ENCODE peak calls at places on chromosomes 1 and 21, in ten cellular contexts. K is esophagus muscularis mucosa, L is suprapubic skin, P is transverse colon, R is upper lobe of left lung, S is HepG2, Z is sigmoid colon, B is SK-N-SH, N is GM12878, M is K562. J is an unnamed sample.

GRCh38 chr1:77039739-77040138 is 172.5 kb downstream of the ST6GALNAC5 start:
- DNase-seq in N (no peak), S (no peak), M (no peak), L (no peak), K (no peak), R (no peak), Z (peak), B (no peak), P (no peak), J (no peak)

GRCh38 chr1:234823191-234824176 is 213.5 kb upstream of the IRF2BP2 start:
- DNase-seq in K (no peak), N (no peak), B (no peak), P (peak), S (no peak), L (no peak), M (no peak), R (no peak), Z (no peak), J (no peak)

GRCh38 chr1:99326215-99326949 is 62.1 kb downstream of the PLPPR4 start:
- DNase-seq in Z (no peak), N (no peak), L (no peak), M (peak), R (no peak), B (no peak), P (no peak), K (no peak), S (peak), J (no peak)

GRCh38 chr1:1778827-1779675 is 781 bp upstream of the NADK start:
- DNase-seq in Z (peak), N (peak), L (peak), K (no peak), R (peak), M (peak), S (peak), B (no peak), P (peak), J (peak)

GRCh38 chr1:10867138-10867721 is 70.8 kb upstream of the CASZ1 start:
- DNase-seq in R (peak), P (peak), Z (peak), N (no peak), K (no peak), B (peak), L (no peak), S (no peak), M (peak), J (peak)

GRCh38 chr1:78122389-78122788 is 76.6 kb downstream of the GIPC2 start:
- DNase-seq in S (no peak), L (no peak), M (no peak), Z (no peak), P (no peak), B (no peak), R (no peak), N (no peak), K (no peak), J (no peak)

GRCh38 chr1:22142315-22143064 is 407 bp downstream of the WNT4 start:
- DNase-seq in L (no peak), B (peak), K (no peak), M (peak), S (no peak), P (peak), N (no peak), R (peak), Z (no peak), J (peak)

GRCh38 chr1:204836856-204837255 is 33.8 kb upstream of the NFASC start:
- DNase-seq in M (no peak), R (no peak), K (no peak), P (no peak), Z (no peak), B (no peak), L (no peak), N (no peak), S (no peak), J (no peak)

GRCh38 chr1:211812584-211812983 is 18.0 kb downstream of the LPGAT1 start:
- DNase-seq in S (no peak), P (no peak), B (no peak), R (no peak), M (no peak), Z (no peak), L (no peak), N (no peak), K (no peak), J (no peak)

GRCh38 chr1:84489766-84490165 is 10.7 kb downstream of the RPF1 start:
- DNase-seq in M (no peak), S (no peak), N (no peak), B (no peak), R (no peak), P (no peak), K (no peak), Z (no peak), L (no peak), J (no peak)

GRCh38 chr1:205458777-205459566 is 3.1 kb upstream of the BLACAT1 start:
- DNase-seq in Z (no peak), B (no peak), K (no peak), P (no peak), S (peak), R (no peak), N (no peak), L (no peak), M (peak), J (no peak)

GRCh38 chr1:53959664-53960250 is 13.6 kb downstream of the LRRC42 start:
- DNase-seq in L (no peak), K (no peak), P (no peak), N (no peak), B (peak), M (peak), Z (no peak), S (peak), R (no peak), J (no peak)

GRCh38 chr1:200877839-200878551 is 5.2 kb downstream of the GPR25 start:
- DNase-seq in N (peak), S (no peak), M (no peak), R (no peak), K (peak), B (no peak), P (no peak), L (no peak), Z (peak), J (no peak)

GRCh38 chr1:87685366-87686136 is 356.9 kb downstream of the LMO4 start:
- DNase-seq in N (no peak), L (no peak), R (no peak), B (no peak), S (no peak), Z (no peak), P (no peak), M (no peak), K (no peak), J (no peak)

GRCh38 chr21:46092811-46093667 is 4.9 kb upstream of the COL6A2 start:
- DNase-seq in P (no peak), B (no peak), M (peak), S (no peak), N (no peak), K (peak), R (peak), L (peak), Z (peak), J (peak)

GRCh38 chr1:11845641-11846335 is 1.8 kb downstream of the NPPA start:
- DNase-seq in N (no peak), Z (no peak), S (peak), R (no peak), P (no peak), B (peak), M (peak), L (no peak), K (no peak), J (no peak)

GRCh38 chr1:64229307-64229706 is 25.9 kb downstream of the UBE2U start:
- DNase-seq in K (no peak), Z (no peak), S (no peak), P (no peak), R (no peak), M (no peak), N (no peak), B (no peak), L (no peak), J (no peak)

GRCh38 chr21:41914965-41915364 is 35.8 kb upstream of the PRDM15 start:
- DNase-seq in K (no peak), R (no peak), B (no peak), M (no peak), P (no peak), L (no peak), N (no peak), S (no peak), Z (no peak), J (no peak)

GRCh38 chr21:41914358-41914757 is 35.2 kb upstream of the PRDM15 start:
- DNase-seq in K (no peak), Z (no peak), N (no peak), P (no peak), B (no peak), R (peak), L (peak), S (no peak), M (no peak), J (no peak)

GRCh38 chr21:41917531-41917930 is 36.3 kb downstream of the C2CD2 start:
- DNase-seq in N (no peak), K (no peak), Z (peak), S (no peak), B (no peak), R (no peak), M (no peak), P (no peak), L (peak), J (no peak)

GRCh38 chr21:41918561-41919358 is 35.1 kb downstream of the C2CD2 start:
- DNase-seq in L (peak), P (no peak), B (no peak), M (no peak), R (no peak), K (no peak), N (no peak), S (no peak), Z (peak), J (no peak)

GRCh38 chr21:41916888-41917433 is 36.9 kb downstream of the C2CD2 start:
- DNase-seq in R (no peak), N (no peak), Z (peak), L (peak), B (no peak), K (no peak), P (no peak), M (no peak), S (no peak), J (no peak)
- TF ChIP-seq POLR2AphosphoS5 in R (no peak), N (no peak), Z (no peak), L (no peak), B (no peak), K (no peak), P (no peak), M (no peak), S (no peak), J (no peak)

GRCh38 chr1:3661631-3662030 is 9.3 kb downstream of the TP73 start:
- DNase-seq in P (no peak), L (no peak), B (no peak), Z (no peak), R (no peak), N (no peak), S (no peak), M (no peak), K (no peak), J (no peak)
- TF ChIP-seq EP300 in P (no peak), L (no peak), B (no peak), Z (no peak), R (no peak), N (no peak), S (no peak), M (no peak), K (no peak), J (no peak)

DNA sequence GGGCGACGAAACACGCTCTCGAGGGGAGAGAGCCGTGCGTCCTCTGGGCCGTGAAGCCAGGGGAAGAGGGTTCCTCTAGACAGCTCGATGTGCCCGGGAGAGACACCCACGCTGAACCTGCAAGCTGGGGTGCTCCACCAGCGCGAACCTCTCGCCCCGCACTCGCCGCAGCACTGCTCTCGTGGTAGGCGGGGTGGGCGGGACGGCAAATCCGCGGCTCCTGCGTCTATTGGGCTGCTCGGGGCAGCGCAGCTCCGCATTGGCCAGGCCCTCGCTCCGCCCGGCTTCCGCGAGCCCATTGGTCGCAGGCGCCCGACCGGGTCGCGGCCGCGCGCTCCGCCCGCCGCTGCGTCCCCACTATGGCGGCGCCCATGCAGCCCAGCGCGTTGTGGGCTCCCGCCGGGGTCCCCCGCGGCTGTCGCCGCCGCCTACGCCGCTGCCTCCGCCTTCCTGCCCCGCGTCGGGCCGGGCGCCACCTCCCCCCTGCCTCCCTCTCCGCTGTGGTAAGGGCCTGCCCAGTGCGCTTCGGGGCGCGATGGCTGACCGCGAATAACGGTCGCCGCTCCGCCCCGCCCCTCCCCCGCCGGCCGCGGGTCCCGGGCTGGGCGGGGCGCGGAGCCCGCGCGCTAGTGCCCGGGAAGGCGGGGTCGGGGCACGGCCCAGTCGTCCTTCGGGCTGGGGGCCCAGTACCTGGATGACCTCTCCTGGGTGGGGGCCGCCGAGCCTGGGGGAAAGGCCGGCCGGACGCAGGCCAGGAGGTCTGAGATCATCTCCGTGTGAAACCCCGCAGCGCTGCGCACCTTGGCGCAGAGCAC is at the start of gene ST3GAL3:
- DNase-seq in M (peak), Z (peak), S (peak), R (peak), L (peak), K (peak), N (peak), B (peak), P (peak), J (peak)
- TF ChIP-seq POLR2AphosphoS5 in M (peak), Z (peak), S (peak), R (peak), L (no peak), K (peak), N (peak), B (peak), P (peak), J (peak)

DNA sequence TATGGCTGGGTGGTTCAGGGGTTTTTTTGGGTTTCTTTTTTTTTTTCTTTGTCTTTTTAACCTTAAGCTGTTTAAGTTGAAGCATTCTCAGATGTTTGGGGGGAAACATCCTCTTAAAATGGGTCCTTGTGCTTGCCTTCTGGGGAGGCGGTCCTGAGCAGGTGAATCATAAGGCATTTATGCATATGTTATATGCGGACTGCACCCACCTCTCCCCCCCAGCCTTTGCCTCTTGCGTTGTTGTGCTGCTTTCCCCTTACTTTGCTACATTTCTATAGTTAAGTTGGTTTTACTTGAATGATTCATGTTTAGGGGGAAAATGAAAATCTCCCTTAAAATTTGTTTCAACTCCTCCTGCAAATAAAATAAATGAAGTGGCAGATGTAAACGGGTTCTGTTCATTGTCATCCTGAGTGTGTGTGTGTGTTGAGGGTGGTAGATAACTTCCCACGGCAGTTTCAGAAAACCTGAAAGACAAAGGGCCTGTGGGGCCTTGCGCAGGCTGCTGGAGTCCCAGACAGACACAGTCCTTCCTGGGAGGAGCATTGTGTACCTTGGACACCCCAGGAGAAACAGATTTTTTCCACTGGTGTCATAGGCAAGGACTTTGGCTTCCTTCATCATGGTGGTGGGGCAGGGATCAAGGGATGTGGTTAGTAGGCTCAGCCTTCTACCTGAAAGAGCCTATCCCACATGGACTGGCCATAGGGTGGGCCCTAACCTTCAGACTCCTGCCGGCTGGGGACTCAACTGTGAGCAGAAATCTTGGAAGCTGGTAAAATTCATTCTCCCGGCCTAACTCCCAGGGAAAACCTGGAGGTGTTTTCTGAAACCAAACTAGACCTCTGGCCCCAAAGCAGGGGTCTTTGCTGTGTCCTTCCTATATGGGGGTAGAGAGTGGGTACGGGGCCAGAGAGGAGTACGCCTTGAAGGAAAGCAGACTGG is 926 bp upstream of the SH3D21 start:
- DNase-seq in N (no peak), Z (peak), B (no peak), K (no peak), S (peak), M (no peak), L (peak), R (no peak), P (peak), J (no peak)
- TF ChIP-seq EP300 in N (no peak), Z (no peak), B (no peak), K (no peak), S (no peak), M (no peak), L (no peak), R (no peak), P (no peak), J (no peak)

GRCh38 chr1:27885620-27886352 is 13.4 kb downstream of the THEMIS2 start:
- DNase-seq in Z (peak), P (no peak), R (no peak), S (no peak), N (no peak), B (no peak), M (no peak), L (no peak), K (no peak), J (no peak)
- TF ChIP-seq POLR2AphosphoS5 in Z (peak), P (no peak), R (peak), S (no peak), N (no peak), B (no peak), M (no peak), L (no peak), K (no peak), J (peak)

GRCh38 chr1:107531065-107531908 is 390.4 kb downstream of the NTNG1 start:
- DNase-seq in R (no peak), S (no peak), M (no peak), N (no peak), B (no peak), Z (no peak), L (no peak), K (no peak), P (no peak), J (no peak)
- TF ChIP-seq EP300 in R (no peak), S (no peak), M (no peak), N (no peak), B (no peak), Z (no peak), L (no peak), K (no peak), P (no peak), J (no peak)

DNA sequence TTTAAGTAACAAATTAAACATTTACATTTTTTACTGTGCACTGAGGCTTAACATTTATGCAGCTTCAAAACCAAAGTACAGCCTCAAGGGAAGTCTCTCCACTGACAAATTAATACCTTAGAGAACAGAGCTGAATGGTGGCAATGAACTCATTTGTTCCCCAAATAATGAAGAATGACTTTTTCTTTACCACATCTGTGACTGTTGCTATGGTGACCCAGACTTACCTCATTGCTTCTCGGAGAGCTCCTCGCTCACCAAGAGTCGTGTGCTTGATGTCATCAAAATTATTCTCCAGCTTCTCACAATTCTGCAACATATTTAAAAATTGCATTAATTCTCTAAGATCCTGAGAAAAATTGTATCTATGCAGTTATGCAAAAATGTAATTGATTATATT is 92.9 kb downstream of the DPYD start:
- DNase-seq in Z (no peak), L (no peak), K (no peak), S (no peak), R (no peak), N (no peak), M (no peak), B (no peak), P (no peak), J (no peak)
- TF ChIP-seq POLR2AphosphoS5 in Z (no peak), L (no peak), K (no peak), S (no peak), R (no peak), N (no peak), M (no peak), B (no peak), P (no peak), J (no peak)

DNA sequence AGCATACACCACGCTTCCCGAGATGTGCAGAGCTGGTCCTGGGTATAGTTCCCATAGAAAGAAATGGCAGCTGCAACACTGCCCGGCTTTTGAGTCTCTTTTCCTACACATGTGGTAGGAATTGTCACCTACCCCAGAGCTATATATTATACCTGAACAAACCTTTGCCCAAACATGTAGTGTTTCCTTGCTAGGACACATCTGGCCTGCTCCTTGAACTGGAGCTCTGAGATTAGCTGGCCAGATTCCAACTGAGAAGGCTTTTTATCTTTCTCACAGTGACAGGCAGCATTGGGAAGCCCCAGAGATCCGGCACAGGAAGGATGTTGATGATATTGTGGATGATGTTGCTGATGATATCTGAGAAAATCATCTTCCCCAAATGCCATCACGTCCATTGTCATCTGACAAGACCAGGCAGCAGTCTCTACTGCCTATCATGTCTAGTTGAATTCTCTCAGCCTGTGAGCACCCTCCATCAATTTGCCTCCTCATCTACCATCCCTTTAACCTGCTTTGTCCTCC is 115.0 kb upstream of the SMYD2 start:
- DNase-seq in S (no peak), L (no peak), R (no peak), N (no peak), K (no peak), Z (no peak), P (no peak), M (no peak), B (peak), J (no peak)
- TF ChIP-seq EP300 in S (no peak), L (no peak), R (no peak), N (no peak), K (no peak), Z (no peak), P (no peak), M (no peak), B (peak), J (no peak)

J was measured in stomach.